ENCODE peak calls at places on chromosomes 4 and X, in seven cellular contexts. T, N, V, Z, A, I and P are unnamed samples.

GRCh38 chr4:8316251-8316771 is 46.8 kb downstream of the HTRA3 start:
- DNase-seq in A (no peak), I (no peak), V (no peak), N (no peak), T (peak), Z (peak), P (no peak)

GRCh38 chrX:66074920-66075879 is 35.3 kb upstream of the VSIG4 start:
- DNase-seq in N (peak), I (no peak), T (no peak), V (peak), A (no peak), Z (no peak), P (peak)

GRCh38 chrX:43750248-43750676 is 94.2 kb downstream of the MAOA start:
- DNase-seq in N (peak), T (peak), I (peak), Z (peak), V (peak), A (peak), P (peak)

GRCh38 chr4:101597204-101597603 is 193.3 kb upstream of the BANK1 start:
- DNase-seq in T (no peak), I (no peak), N (peak), Z (no peak), V (no peak), A (peak), P (no peak)

GRCh38 chrX:150291014-150291413 is 72.1 kb upstream of the MAMLD1 start:
- DNase-seq in I (no peak), T (no peak), N (no peak), A (peak), V (no peak), Z (no peak), P (no peak)

GRCh38 chr4:127219247-127219646 is 413.5 kb upstream of the INTU start:
- DNase-seq in A (no peak), N (no peak), Z (no peak), V (no peak), T (no peak), I (no peak), P (no peak)

GRCh38 chrX:18899796-18900380 is 84.0 kb downstream of the PHKA2 start:
- DNase-seq in V (no peak), N (peak), A (peak), Z (no peak), I (peak), T (no peak), P (no peak)

GRCh38 chrX:26783512-26784225 is 567.7 kb downstream of the MAGEB5 start:
- DNase-seq in Z (no peak), N (peak), A (peak), T (no peak), V (no peak), I (peak), P (no peak)

GRCh38 chr4:99790796-99791617 is 25.6 kb upstream of the DAPP1 start:
- DNase-seq in V (no peak), T (no peak), I (no peak), N (peak), Z (no peak), A (peak), P (no peak)

GRCh38 chr4:23915459-23916132 is 25.7 kb upstream of the PPARGC1A start:
- DNase-seq in V (no peak), A (no peak), I (no peak), N (no peak), T (no peak), Z (no peak), P (no peak)

GRCh38 chr4:38500433-38500832 is 163.6 kb upstream of the KLF3 start:
- DNase-seq in N (peak), A (no peak), Z (no peak), I (no peak), T (no peak), V (no peak), P (no peak)

GRCh38 chrX:44651347-44651746 is 108.7 kb upstream of the FUNDC1 start:
- DNase-seq in V (no peak), T (no peak), A (peak), Z (no peak), I (peak), N (no peak), P (no peak)

GRCh38 chr4:28225005-28225404 is 1364.4 kb downstream of the STIM2 start:
- DNase-seq in V (no peak), I (peak), T (no peak), A (peak), Z (no peak), N (peak), P (no peak)

GRCh38 chrX:110561036-110561435 is 202.4 kb downstream of the RTL9 start:
- DNase-seq in Z (no peak), A (peak), T (no peak), V (no peak), N (peak), I (no peak), P (no peak)

GRCh38 chrX:34656467-34656841 is 631 bp downstream of the TMEM47 start:
- DNase-seq in T (no peak), V (no peak), I (peak), A (no peak), Z (no peak), N (no peak), P (no peak)

GRCh38 chr4:24244663-24245519 is 339.5 kb downstream of the DHX15 start:
- DNase-seq in I (no peak), N (peak), A (no peak), T (no peak), Z (no peak), V (no peak), P (no peak)

GRCh38 chr4:1310031-1310795 is 20.5 kb downstream of the MAEA start:
- DNase-seq in I (no peak), Z (no peak), N (peak), V (no peak), T (no peak), A (no peak), P (no peak)

GRCh38 chrX:119206203-119206602 is 29.9 kb upstream of the PGRMC1 start:
- DNase-seq in I (no peak), V (no peak), A (no peak), N (no peak), T (no peak), Z (no peak), P (no peak)

GRCh38 chrX:155056877-155057792 is 13.8 kb downstream of the CMC4 start:
- DNase-seq in T (peak), Z (peak), N (peak), V (peak), A (peak), I (peak), P (peak)

GRCh38 chrX:154476821-154477220 is 2.3 kb downstream of the LAGE3 start:
- DNase-seq in T (no peak), I (no peak), A (no peak), N (no peak), Z (no peak), V (no peak), P (no peak)

GRCh38 chr4:12723849-12724447 is 760.2 kb downstream of the RAB28 start:
- DNase-seq in I (peak), N (no peak), A (peak), Z (no peak), T (no peak), V (no peak), P (no peak)